ENCODE peak calls at places on chromosomes 11 and 22, in five cellular contexts. L is kidney; X is body of pancreas; F is activated T-cell treated with anti-CD3 and anti-CD28 coated beads, Interleukin-2, amount 50 U/mL, for 72 hours; K is nucleus accumbens. Y is an unnamed sample.

GRCh38 chr11:97656356-97656755 is 1266.5 kb downstream of the JRKL start:
- DNase-seq in L (no peak), X (no peak), F (no peak), K (no peak), Y (no peak)

GRCh38 chr11:56513280-56513679 is 22.1 kb upstream of the OR5M8 start:
- DNase-seq in L (no peak), X (no peak), F (no peak), K (no peak), Y (no peak)

GRCh38 chr11:11335043-11335442 is 18.0 kb downstream of the CSNK2A3 start:
- DNase-seq in L (no peak), X (no peak), F (no peak), K (no peak), Y (no peak)

GRCh38 chr22:40498454-40499186 is 128.2 kb downstream of the SGSM3 start:
- DNase-seq in L (no peak), X (no peak), F (no peak), K (no peak), Y (no peak)

GRCh38 chr11:120532511-120533196 is 21.1 kb downstream of the GRIK4 start:
- DNase-seq in L (no peak), X (no peak), F (no peak), K (no peak), Y (no peak)

GRCh38 chr22:27295071-27295470 is 506.5 kb downstream of the MN1 start:
- DNase-seq in L (no peak), X (no peak), F (no peak), K (no peak), Y (no peak)

GRCh38 chr22:19976671-19977070 is 35.1 kb upstream of the TXNRD2 start:
- DNase-seq in L (no peak), X (no peak), F (no peak), K (no peak), Y (no peak)

GRCh38 chr22:21592422-21592821 is 24.9 kb downstream of the UBE2L3 start:
- DNase-seq in L (no peak), X (no peak), F (no peak), K (no peak), Y (no peak)

GRCh38 chr11:72069787-72070251 is 10.5 kb downstream of the NUMA1 start:
- DNase-seq in L (peak; percentile 93), X (peak; percentile 91), F (peak; percentile 9), K (peak; percentile 32), Y (peak; percentile 87)

GRCh38 chr11:8587915-8588314 is 6.1 kb downstream of the STK33 start:
- DNase-seq in L (no peak), X (no peak), F (no peak), K (no peak), Y (no peak)

GRCh38 chr22:33841281-33842005 is 78.8 kb downstream of the LARGE1 start:
- DNase-seq in L (no peak), X (no peak), F (no peak), K (no peak), Y (no peak)

GRCh38 chr11:69141742-69142141 is 14.0 kb upstream of the SMIM38 start:
- DNase-seq in L (no peak), X (no peak), F (no peak), K (no peak), Y (no peak)

GRCh38 chr22:19121631-19122142 is 525 bp downstream of the DGCR2 start:
- DNase-seq in L (peak; percentile 90), X (peak; percentile 74), F (peak; percentile 47), K (no peak), Y (peak; percentile 59)

GRCh38 chr11:23201936-23202522 is 341.8 kb upstream of the CCDC179 start:
- DNase-seq in L (peak; percentile 41), X (no peak), F (no peak), K (no peak), Y (no peak)

GRCh38 chr11:61487342-61488025 is 21.1 kb upstream of the LRRC10B start:
- DNase-seq in L (no peak), X (no peak), F (no peak), K (no peak), Y (no peak)

GRCh38 chr11:6563121-6563619 is 40.2 kb downstream of the RRP8 start:
- DNase-seq in L (no peak), X (no peak), F (no peak), K (no peak), Y (no peak)

GRCh38 chr22:38406617-38407016 is 48.4 kb downstream of the KCNJ4 start:
- DNase-seq in L (no peak), X (no peak), F (no peak), K (no peak), Y (no peak)

GRCh38 chr11:77883775-77884174 is 62.8 kb downstream of the AAMDC start:
- DNase-seq in L (no peak), X (no peak), F (no peak), K (no peak), Y (no peak)

GRCh38 chr11:113562981-113563461 is 87.8 kb upstream of the DRD2 start:
- DNase-seq in L (no peak), X (no peak), F (peak; percentile 30), K (no peak), Y (no peak)

GRCh38 chr11:1150769-1151365 is 6.9 kb upstream of the MUC5AC start:
- DNase-seq in L (no peak), X (no peak), F (no peak), K (no peak), Y (peak; percentile 52)

Y was measured in colonic mucosa.